ENCODE peak calls at places on chromosomes 11 and 22, in six cellular contexts. W is CD8-positive, alpha-beta memory T cell; L is GM12878; U is transverse colon; Q is tibial nerve; X is K562. B is an unnamed sample.

GRCh38 chr11:62343822-62344609 is 6.8 kb downstream of the ASRGL1 start:
- DNase-seq in Q (no peak), X (no peak), W (no peak), L (no peak), U (no peak), B (no peak)

GRCh38 chr11:13152736-13153541 is 124.7 kb upstream of the BMAL1 start:
- DNase-seq in X (no peak), Q (no peak), L (no peak), W (no peak), U (no peak), B (no peak)

GRCh38 chr11:66335531-66336233 is 552 bp downstream of the RIN1 start:
- DNase-seq in X (no peak), U (no peak), Q (no peak), L (no peak), W (no peak), B (no peak)

GRCh38 chr22:25928038-25928437 is 186.1 kb downstream of the MYO18B start:
- DNase-seq in L (no peak), Q (no peak), X (no peak), W (no peak), U (no peak), B (no peak)

GRCh38 chr11:50098186-50098725 is 65.6 kb downstream of the OR4C45 start:
- DNase-seq in Q (no peak), X (no peak), U (no peak), W (no peak), L (no peak), B (no peak)

GRCh38 chr11:78050964-78051831 is 12.5 kb upstream of the THRSP start:
- DNase-seq in W (no peak), Q (no peak), X (peak; percentile 84), L (no peak), U (no peak), B (no peak)

GRCh38 chr11:95093548-95093947 is 3.9 kb downstream of the ENDOD1 start:
- DNase-seq in Q (no peak), U (no peak), W (no peak), L (no peak), X (no peak), B (no peak)

GRCh38 chr11:9462172-9462799 is 1.5 kb downstream of the ZNF143 start:
- DNase-seq in U (no peak), X (no peak), L (no peak), Q (no peak), W (no peak), B (no peak)

GRCh38 chr11:43738600-43739409 is 58.3 kb downstream of the HSD17B12 start:
- DNase-seq in U (no peak), X (peak; percentile 43), W (no peak), Q (no peak), L (no peak), B (peak; percentile 2)

GRCh38 chr11:10350341-10350740 is 45.5 kb downstream of the ADM start:
- DNase-seq in Q (no peak), U (no peak), L (no peak), W (no peak), X (no peak), B (peak; percentile 80)

GRCh38 chr11:45852018-45852711 is 4.9 kb downstream of the CRY2 start:
- DNase-seq in X (no peak), W (no peak), U (no peak), Q (no peak), L (no peak), B (no peak)

GRCh38 chr22:38202437-38203089 is 769 bp downstream of the MAFF start:
- DNase-seq in W (peak; percentile 65), U (peak; percentile 88), Q (peak; percentile 88), L (no peak), X (peak; percentile 70), B (no peak)

GRCh38 chr22:17339095-17339693 is 30.1 kb upstream of the CECR2 start:
- DNase-seq in L (no peak), W (no peak), X (no peak), Q (no peak), U (no peak), B (no peak)

GRCh38 chr22:39731881-39732555 is 161.5 kb downstream of the CACNA1I start:
- DNase-seq in X (no peak), U (no peak), Q (no peak), L (no peak), W (no peak), B (no peak)

GRCh38 chr22:25048659-25049657 is 96.4 kb downstream of the KIAA1671 start:
- DNase-seq in Q (no peak), U (peak; percentile 78), W (peak; percentile 55), L (no peak), X (peak; percentile 66), B (peak; percentile 46)

GRCh38 chr22:36839356-36840073 is 21.3 kb upstream of the NCF4 start:
- DNase-seq in Q (no peak), L (no peak), X (no peak), W (no peak), U (no peak), B (no peak)

GRCh38 chr11:2142762-2143202 is 3.6 kb upstream of the IGF2 start:
- DNase-seq in U (no peak), W (no peak), L (peak; percentile 8), Q (no peak), X (no peak), B (no peak)

GRCh38 chr11:74220376-74220775 is 49.3 kb downstream of the PPME1 start:
- DNase-seq in X (no peak), W (no peak), Q (no peak), U (no peak), L (no peak), B (no peak)

GRCh38 chr22:30472994-30473720 is 1.3 kb upstream of the SEC14L3 start:
- DNase-seq in X (no peak), L (no peak), Q (no peak), U (no peak), W (no peak), B (no peak)

DNA sequence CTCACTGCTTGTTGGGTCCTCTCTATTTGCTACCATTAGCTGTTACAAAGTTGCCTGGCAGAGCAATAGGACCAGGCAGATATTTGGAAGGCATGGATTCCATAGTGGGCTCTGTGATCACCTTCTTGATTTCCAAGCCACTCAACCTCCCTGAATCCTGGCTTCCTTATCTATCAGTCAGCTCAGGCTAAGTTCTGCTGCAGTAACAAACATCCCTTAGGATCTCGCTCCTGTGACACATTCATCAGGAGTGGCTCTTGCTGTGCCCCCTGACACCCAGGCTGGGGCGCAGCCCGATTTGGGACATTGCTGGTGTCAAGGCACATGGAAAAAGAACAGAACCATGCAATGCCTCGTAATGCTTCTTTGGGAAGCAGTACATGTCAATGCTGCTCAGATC is 503.9 kb downstream of the TBC1D22A start:
- DNase-seq in W (no peak), Q (no peak), U (no peak), L (no peak), X (no peak), B (no peak)
- H3K9me3 ChIP-seq in W (no peaks in the 10 kb centered on the region), Q (peaks cover 21% of the 10 kb centered on the region), U (peaks cover 3% of the 10 kb centered on the region), L (no peaks in the 10 kb centered on the region), X (no peaks in the 10 kb centered on the region), B (no peaks in the 10 kb centered on the region)

GRCh38 chr11:36002796-36003195 is 58.9 kb downstream of the LDLRAD3 start:
- DNase-seq in L (no peak), X (no peak), Q (no peak), U (no peak), W (no peak), B (no peak)
- H3K9me3 ChIP-seq in L (peaks cover 2% of the 10 kb centered on the region), X (no peaks in the 10 kb centered on the region), Q (peaks cover 3% of the 10 kb centered on the region), U (no peaks in the 10 kb centered on the region), W (no peaks in the 10 kb centered on the region), B (no peaks in the 10 kb centered on the region)

GRCh38 chr22:48570912-48571311 is 1256.8 kb downstream of the BRD1 start:
- DNase-seq in W (no peak), U (no peak), L (no peak), Q (no peak), X (no peak), B (no peak)
- H3K9me3 ChIP-seq in W (no peaks in the 10 kb centered on the region), U (no peaks in the 10 kb centered on the region), L (no peaks in the 10 kb centered on the region), Q (peaks cover 22% of the 10 kb centered on the region), X (no peaks in the 10 kb centered on the region), B (no peaks in the 10 kb centered on the region)

GRCh38 chr11:29484548-29484947 is 532.3 kb downstream of the KCNA4 start:
- DNase-seq in Q (no peak), U (no peak), W (no peak), X (no peak), L (no peak), B (no peak)

GRCh38 chr11:29481721-29482120 is 535.1 kb downstream of the KCNA4 start:
- DNase-seq in U (no peak), X (no peak), L (no peak), Q (no peak), W (no peak), B (no peak)

GRCh38 chr11:29482510-29482909 is 534.3 kb downstream of the KCNA4 start:
- DNase-seq in U (no peak), L (no peak), Q (no peak), W (no peak), X (no peak), B (no peak)

GRCh38 chr11:29486301-29486700 is 530.5 kb downstream of the KCNA4 start:
- DNase-seq in U (no peak), Q (no peak), X (no peak), W (no peak), L (no peak), B (no peak)

DNA sequence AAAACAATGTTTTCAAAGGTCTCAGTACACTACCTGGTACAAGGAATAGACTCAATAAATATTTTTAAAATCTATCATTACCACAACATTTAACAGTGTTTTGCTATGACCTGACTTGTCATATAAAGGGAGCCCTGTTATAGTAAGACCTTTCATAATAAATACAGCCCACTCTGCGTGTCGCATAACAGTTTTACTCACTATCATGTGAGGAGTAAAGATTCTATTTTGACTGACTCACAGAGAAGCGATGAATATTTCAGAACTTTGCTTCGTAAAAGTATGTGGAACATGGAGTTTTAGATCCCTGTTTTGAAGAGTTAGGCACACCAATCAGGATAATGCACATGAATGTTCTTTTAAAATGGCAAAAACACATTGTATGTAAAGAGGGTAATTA is 531.2 kb downstream of the KCNA4 start:
- DNase-seq in X (no peak), W (no peak), Q (no peak), U (no peak), L (no peak), B (no peak)
- H3K9me3 ChIP-seq in X (no peaks in the 10 kb centered on the region), W (no peaks in the 10 kb centered on the region), Q (no peaks in the 10 kb centered on the region), U (no peaks in the 10 kb centered on the region), L (no peaks in the 10 kb centered on the region), B (no peaks in the 10 kb centered on the region)

GRCh38 chr11:114625294-114625693 is 29.7 kb upstream of the NXPE4 start:
- DNase-seq in W (no peak), X (no peak), U (no peak), L (no peak), Q (no peak), B (no peak)
- H3K9me3 ChIP-seq in W (no peaks in the 10 kb centered on the region), X (no peaks in the 10 kb centered on the region), U (no peaks in the 10 kb centered on the region), L (peaks cover 4% of the 10 kb centered on the region), Q (peaks cover 30% of the 10 kb centered on the region), B (peaks cover 22% of the 10 kb centered on the region)

GRCh38 chr11:70587095-70587389 is 188.7 kb downstream of the CTTN start:
- DNase-seq in W (no peak), X (no peak), Q (no peak), U (no peak), L (no peak), B (no peak)
- H3K9me3 ChIP-seq in W (no peaks in the 10 kb centered on the region), X (no peaks in the 10 kb centered on the region), Q (no peaks in the 10 kb centered on the region), U (no peaks in the 10 kb centered on the region), L (no peaks in the 10 kb centered on the region), B (no peaks in the 10 kb centered on the region)